ENCODE peak calls at places on chromosomes 1 and 21, in ten cellular contexts. Z, L, P, H, M, O, J, F, B and N are unnamed samples.
A peak's percentile ranks its signal among the peaks of the same experiment; 100 is the strongest.

GRCh38 chr1:55456961-55457360 is 241.8 kb upstream of the USP24 start:
- DNase-seq in H (no peak), J (no peak), P (no peak), L (no peak), O (no peak), B (no peak), M (no peak), Z (no peak), F (peak; percentile 11), N (no peak)

GRCh38 chr1:225519166-225519863 is 91.5 kb upstream of the LBR start:
- DNase-seq in L (peak; percentile 63), O (no peak), M (no peak), B (no peak), H (no peak), Z (no peak), P (no peak), J (no peak), F (peak; percentile 9), N (peak; percentile 17)

GRCh38 chr1:175656416-175656815 is 87.0 kb downstream of the TNR start:
- DNase-seq in F (no peak), J (no peak), M (no peak), P (no peak), H (no peak), Z (no peak), L (peak; percentile 47), O (no peak), B (no peak), N (no peak)

GRCh38 chr1:29096255-29096896 is 27.3 kb downstream of the TMEM200B start:
- DNase-seq in Z (no peak), F (no peak), J (no peak), M (no peak), P (no peak), B (no peak), H (no peak), O (no peak), L (no peak), N (no peak)

GRCh38 chr1:182143825-182144661 is 82.5 kb upstream of the ZNF648 start:
- DNase-seq in J (peak; percentile 37), H (no peak), P (peak; percentile 29), O (peak; percentile 94), Z (peak; percentile 16), L (peak; percentile 66), F (peak; percentile 72), M (peak; percentile 90), B (peak; percentile 24), N (peak; percentile 18)

GRCh38 chr1:31762726-31763670 is 1.1 kb downstream of the ADGRB2 start:
- DNase-seq in Z (peak; percentile 92), P (peak; percentile 97), H (peak; percentile 50), O (peak; percentile 75), F (peak; percentile 37), L (peak; percentile 94), J (peak; percentile 89), M (peak; percentile 92), B (no peak), N (peak; percentile 90)

GRCh38 chr21:27505516-27505915 is 538.6 kb upstream of the ADAMTS5 start:
- DNase-seq in J (no peak), H (no peak), O (no peak), Z (no peak), F (peak; percentile 79), B (peak; percentile 88), M (no peak), P (no peak), L (no peak), N (no peak)

GRCh38 chr1:42737257-42737656 is 2.8 kb downstream of the CLDN19 start:
- DNase-seq in F (no peak), H (peak; percentile 29), L (peak; percentile 34), P (no peak), M (no peak), O (peak; percentile 87), J (no peak), B (no peak), Z (peak; percentile 43), N (no peak)

GRCh38 chr21:36423772-36424433 is 38.7 kb downstream of the CHAF1B start:
- DNase-seq in Z (no peak), L (no peak), O (no peak), M (no peak), J (no peak), B (no peak), P (no peak), F (no peak), H (no peak), N (no peak)

GRCh38 chr21:36420571-36421339 is 35.6 kb downstream of the CHAF1B start:
- DNase-seq in L (no peak), F (no peak), Z (no peak), J (no peak), H (no peak), B (no peak), O (no peak), P (no peak), M (no peak), N (no peak)

GRCh38 chr21:36419996-36420395 is 34.8 kb downstream of the CHAF1B start:
- DNase-seq in P (peak; percentile 85), L (peak; percentile 92), O (peak; percentile 83), Z (peak; percentile 81), J (peak; percentile 84), H (peak; percentile 38), B (peak; percentile 83), M (peak; percentile 84), F (peak; percentile 88), N (peak; percentile 86)

GRCh38 chr21:36424592-36424991 is 39.4 kb downstream of the CHAF1B start:
- DNase-seq in Z (no peak), L (no peak), O (no peak), B (no peak), P (no peak), J (no peak), F (no peak), H (no peak), M (no peak), N (no peak)

GRCh38 chr21:36422279-36423098 is 37.3 kb downstream of the CHAF1B start:
- DNase-seq in F (peak; percentile 61), M (no peak), O (peak; percentile 75), H (peak; percentile 25), L (peak; percentile 95), P (peak; percentile 59), J (peak; percentile 66), Z (peak; percentile 62), B (no peak), N (peak; percentile 71)
- TF ChIP-seq CTCF in F (peak; percentile 84), M (peak; percentile 52), O (peak; percentile 84), H (peak; percentile 93), L (peak; percentile 94), P (peak; percentile 82), J (peak; percentile 80), Z (peak; percentile 64), B (peak; percentile 74), N (peak; percentile 84)

GRCh38 chr1:1305300-1306069 is 2.2 kb downstream of the ACAP3 start:
- DNase-seq in O (peak; percentile 89), L (no peak), J (no peak), P (no peak), Z (peak; percentile 66), B (peak; percentile 6), M (peak; percentile 90), F (peak; percentile 73), H (peak; percentile 84), N (no peak)
- TF ChIP-seq CTCF in O (peak; percentile 24), L (no peak), J (no peak), P (no peak), Z (no peak), B (no peak), M (peak; percentile 2), F (no peak), H (peak; percentile 31), N (no peak)

GRCh38 chr1:89149976-89150375 is 24.1 kb upstream of the GBP2 start:
- DNase-seq in F (no peak), O (no peak), Z (no peak), M (no peak), B (no peak), J (no peak), L (no peak), H (no peak), P (no peak), N (no peak)

GRCh38 chr1:89148259-89148658 is 22.3 kb upstream of the GBP2 start:
- DNase-seq in L (no peak), M (no peak), B (no peak), F (no peak), H (no peak), J (no peak), P (no peak), Z (no peak), O (no peak), N (no peak)

GRCh38 chr1:89147707-89148106 is 21.8 kb upstream of the GBP2 start:
- DNase-seq in P (no peak), L (no peak), Z (no peak), H (no peak), B (no peak), O (no peak), J (no peak), M (no peak), F (no peak), N (no peak)

GRCh38 chr1:89151021-89151420 is 24.8 kb downstream of the GBP7 start:
- DNase-seq in F (no peak), J (no peak), Z (no peak), B (no peak), O (no peak), P (no peak), H (no peak), L (no peak), M (no peak), N (no peak)

GRCh38 chr1:89149229-89149628 is 23.3 kb upstream of the GBP2 start:
- DNase-seq in P (no peak), H (no peak), O (no peak), Z (peak; percentile 51), B (no peak), J (peak; percentile 18), L (peak; percentile 71), F (peak; percentile 21), M (no peak), N (peak; percentile 17)
- TF ChIP-seq CTCF in P (peak; percentile 35), H (no peak), O (no peak), Z (no peak), B (peak; percentile 38), J (no peak), L (peak; percentile 61), F (peak; percentile 54), M (no peak), N (no peak)

GRCh38 chr1:64471218-64471719 is 1.3 kb downstream of the CACHD1 start:
- DNase-seq in L (peak; percentile 83), J (peak; percentile 80), F (peak; percentile 21), M (peak; percentile 75), Z (peak; percentile 27), P (peak; percentile 85), B (no peak), H (peak; percentile 7), O (no peak), N (peak; percentile 54)

GRCh38 chr1:64469121-64469520 is 808 bp upstream of the CACHD1 start:
- DNase-seq in Z (no peak), B (no peak), O (no peak), J (no peak), L (peak; percentile 77), M (no peak), F (no peak), H (no peak), P (no peak), N (no peak)

GRCh38 chr1:64469614-64469976 is 334 bp upstream of the CACHD1 start:
- DNase-seq in M (no peak), L (no peak), B (no peak), Z (no peak), P (no peak), F (peak; percentile 24), J (no peak), H (no peak), O (no peak), N (no peak)

GRCh38 chr1:64470670-64471217 is 815 bp downstream of the CACHD1 start:
- DNase-seq in F (peak; percentile 29), O (no peak), H (peak; percentile 15), P (peak; percentile 83), J (peak; percentile 69), M (peak; percentile 82), Z (peak; percentile 38), B (no peak), L (peak; percentile 80), N (peak; percentile 52)

DNA sequence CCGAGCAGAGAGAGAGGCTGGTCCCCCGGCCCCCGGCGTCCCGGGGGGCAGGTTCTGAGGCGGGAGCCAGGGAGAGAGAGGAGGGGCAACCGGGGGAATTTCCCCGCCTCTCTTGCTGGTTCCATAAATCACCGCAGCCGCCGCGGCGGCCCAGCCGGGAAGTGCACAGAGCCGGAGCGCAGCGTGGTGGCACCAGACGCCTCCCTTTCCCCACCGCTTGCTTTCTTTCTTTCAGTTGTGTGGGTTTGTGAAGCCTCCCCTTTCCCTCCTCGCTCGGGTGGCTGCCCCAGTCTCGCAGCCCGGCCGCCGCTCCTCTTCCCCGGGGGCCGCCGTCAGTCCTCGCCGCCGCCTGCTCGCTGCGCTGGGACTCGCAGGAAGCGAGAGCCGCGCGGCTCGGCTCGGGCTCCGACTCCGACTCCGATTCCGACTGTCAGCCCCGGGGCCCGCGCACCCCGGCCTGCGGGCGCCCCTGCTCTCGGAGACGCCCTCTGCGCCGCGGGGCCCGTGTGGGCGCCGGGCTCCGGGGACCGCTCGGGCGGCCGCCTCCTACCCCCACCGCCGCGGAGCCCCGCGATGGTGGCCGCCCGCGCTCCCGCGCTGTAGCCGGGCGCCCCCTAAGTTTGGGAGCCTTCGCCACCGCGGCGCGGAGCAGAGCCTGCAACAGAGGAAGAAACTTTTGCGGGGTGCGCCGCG is at the start of gene CACHD1:
- DNase-seq in J (peak; percentile 88), B (peak; percentile 49), F (peak; percentile 82), Z (peak; percentile 77), P (peak; percentile 95), L (peak; percentile 93), M (peak; percentile 85), O (peak; percentile 30), H (peak; percentile 61), N (peak; percentile 70)
- TF ChIP-seq CTCF in J (no peak), B (peak; percentile 34), F (peak; percentile 46), Z (no peak), P (peak; percentile 35), L (peak; percentile 37), M (peak; percentile 56), O (no peak), H (no peak), N (no peak)